ENCODE peak calls at places on chromosomes 12 and 14, in seven cellular contexts. R is substantia nigra; S is NCI-H1105; W is activated CD4-positive, CD25-positive, alpha-beta regulatory T cell; J is HTR-8/SVneo; D is upper lobe of right lung; Z is activated T-cell treated with anti-CD3 and anti-CD28 coated beads for 24 hours. T is an unnamed sample.

GRCh38 chr12:43210437-43211197 is 341.4 kb downstream of the ADAMTS20 start:
- DNase-seq in R (no peak), W (no peak), S (no peak), Z (no peak), D (no peak), J (peak), T (no peak)

GRCh38 chr14:65824285-65824977 is 411.9 kb downstream of the FUT8 start:
- DNase-seq in W (peak), R (no peak), J (peak), Z (peak), D (no peak), S (peak), T (peak)

GRCh38 chr12:116818948-116819832 is 62.1 kb downstream of the HRK start:
- DNase-seq in R (peak), W (peak), J (peak), Z (peak), D (peak), S (peak), T (peak)

GRCh38 chr12:10497602-10498001 is 8.1 kb upstream of the EIF2S3B start:
- DNase-seq in W (no peak), Z (peak), S (no peak), J (no peak), R (no peak), D (no peak), T (peak)

GRCh38 chr12:125773033-125773432 is 707.8 kb downstream of the AACS start:
- DNase-seq in S (no peak), D (peak), Z (no peak), W (no peak), J (no peak), R (no peak), T (peak)

GRCh38 chr12:115956674-115957073 is 320.8 kb downstream of the MED13L start:
- DNase-seq in Z (no peak), R (no peak), J (no peak), D (no peak), W (no peak), S (peak), T (no peak)

GRCh38 chr14:44812672-44813071 is 149.1 kb downstream of the KLHL28 start:
- DNase-seq in D (no peak), S (no peak), J (no peak), R (no peak), W (no peak), Z (no peak), T (no peak)

GRCh38 chr12:24060089-24060488 is 110.6 kb upstream of the SOX5 start:
- DNase-seq in W (no peak), S (no peak), R (no peak), Z (no peak), J (no peak), D (no peak), T (no peak)

GRCh38 chr12:124501080-124501642 is 66.3 kb downstream of the NCOR2 start:
- DNase-seq in D (no peak), W (no peak), Z (no peak), S (no peak), R (no peak), J (no peak), T (no peak)

GRCh38 chr12:30169839-30170591 is 386.3 kb upstream of the TMTC1 start:
- DNase-seq in S (no peak), R (no peak), W (no peak), D (peak), Z (no peak), J (no peak), T (no peak)

GRCh38 chr14:77026930-77027537 is 1.5 kb downstream of the IRF2BPL start:
- DNase-seq in D (peak), R (no peak), W (peak), J (no peak), Z (peak), S (peak), T (peak)

GRCh38 chr14:88411039-88411438 is 25.6 kb downstream of the SPATA7 start:
- DNase-seq in R (no peak), J (no peak), S (no peak), W (no peak), Z (no peak), D (no peak), T (no peak)

GRCh38 chr12:9673404-9674225 is 4.1 kb downstream of the CLEC2D start:
- DNase-seq in Z (peak), S (no peak), R (no peak), D (peak), J (peak), W (no peak), T (peak)

GRCh38 chr14:54312166-54312801 is 84.5 kb upstream of the CDKN3 start:
- DNase-seq in Z (no peak), W (no peak), D (no peak), J (peak), R (no peak), S (no peak), T (no peak)

GRCh38 chr12:179131-179884 is 34.6 kb downstream of the SLC6A12 start:
- DNase-seq in W (no peak), D (no peak), J (no peak), Z (no peak), R (no peak), S (no peak), T (no peak)

GRCh38 chr12:82507656-82508055 is 149.3 kb downstream of the METTL25 start:
- DNase-seq in D (no peak), S (no peak), J (no peak), Z (no peak), R (no peak), W (no peak), T (no peak)